ENCODE peak calls at places on chromosomes 2 and 18, in eight cellular contexts. One of them, this sample, is unnamed.
A peak's percentile ranks its signal among the peaks of the same experiment; 100 is the strongest.

GRCh38 chr2:112493858-112494648 is 12.1 kb downstream of the TTL start:
- DNase-seq in adrenal gland: peak; percentile 58
- DNase-seq in fibroblast of lung: peak; percentile 55
- DNase-seq in HCT116: no peak
- DNase-seq in neuronal stem cell: no peak
- DNase-seq in ovary: no peak
- DNase-seq in CD8-positive, alpha-beta T cell: no peak
- DNase-seq in GM23248: peak; percentile 92
- DNase-seq in this sample: no peak

GRCh38 chr2:88600038-88600465 is 27.2 kb downstream of the EIF2AK3 start:
- DNase-seq in adrenal gland: peak; percentile 73
- DNase-seq in fibroblast of lung: peak; percentile 97
- DNase-seq in HCT116: peak; percentile 97
- DNase-seq in neuronal stem cell: peak; percentile 35
- DNase-seq in ovary: no peak
- DNase-seq in CD8-positive, alpha-beta T cell: peak; percentile 29
- DNase-seq in GM23248: peak; percentile 94
- DNase-seq in this sample: peak; percentile 46

GRCh38 chr2:108220942-108221541 is 18.7 kb upstream of the SULT1C3 start:
- DNase-seq in adrenal gland: peak; percentile 79
- DNase-seq in fibroblast of lung: no peak
- DNase-seq in HCT116: no peak
- DNase-seq in neuronal stem cell: no peak
- DNase-seq in ovary: no peak
- DNase-seq in CD8-positive, alpha-beta T cell: no peak
- DNase-seq in GM23248: no peak
- DNase-seq in this sample: no peak

GRCh38 chr2:150544731-150545130 is 57.3 kb upstream of the RND3 start:
- DNase-seq in adrenal gland: no peak
- DNase-seq in fibroblast of lung: no peak
- DNase-seq in HCT116: no peak
- DNase-seq in neuronal stem cell: no peak
- DNase-seq in ovary: no peak
- DNase-seq in CD8-positive, alpha-beta T cell: no peak
- DNase-seq in GM23248: no peak
- DNase-seq in this sample: no peak

GRCh38 chr2:195613922-195614321 is 43.1 kb upstream of the SLC39A10 start:
- DNase-seq in adrenal gland: no peak
- DNase-seq in fibroblast of lung: peak; percentile 77
- DNase-seq in HCT116: no peak
- DNase-seq in neuronal stem cell: no peak
- DNase-seq in ovary: no peak
- DNase-seq in CD8-positive, alpha-beta T cell: no peak
- DNase-seq in GM23248: peak; percentile 94
- DNase-seq in this sample: no peak

GRCh38 chr2:36663851-36664715 is 32.4 kb upstream of the VIT start:
- DNase-seq in adrenal gland: peak; percentile 54
- DNase-seq in fibroblast of lung: peak; percentile 85
- DNase-seq in HCT116: peak; percentile 64
- DNase-seq in neuronal stem cell: peak; percentile 54
- DNase-seq in ovary: no peak
- DNase-seq in CD8-positive, alpha-beta T cell: no peak
- DNase-seq in GM23248: peak; percentile 86
- DNase-seq in this sample: peak; percentile 59

GRCh38 chr2:188132385-188132784 is 159.3 kb upstream of the GULP1 start:
- DNase-seq in adrenal gland: peak; percentile 51
- DNase-seq in fibroblast of lung: peak; percentile 31
- DNase-seq in HCT116: no peak
- DNase-seq in neuronal stem cell: no peak
- DNase-seq in ovary: no peak
- DNase-seq in CD8-positive, alpha-beta T cell: no peak
- DNase-seq in GM23248: no peak
- DNase-seq in this sample: no peak

GRCh38 chr2:143994936-143995335 is 525.0 kb downstream of the ZEB2 start:
- DNase-seq in adrenal gland: no peak
- DNase-seq in fibroblast of lung: no peak
- DNase-seq in HCT116: no peak
- DNase-seq in neuronal stem cell: no peak
- DNase-seq in ovary: no peak
- DNase-seq in CD8-positive, alpha-beta T cell: no peak
- DNase-seq in GM23248: peak; percentile 6
- DNase-seq in this sample: no peak

GRCh38 chr2:119122663-119123062 is 35.9 kb downstream of the C1QL2 start:
- DNase-seq in adrenal gland: no peak
- DNase-seq in fibroblast of lung: no peak
- DNase-seq in HCT116: no peak
- DNase-seq in neuronal stem cell: no peak
- DNase-seq in ovary: no peak
- DNase-seq in CD8-positive, alpha-beta T cell: no peak
- DNase-seq in GM23248: no peak
- DNase-seq in this sample: no peak

GRCh38 chr18:3323900-3324299 is 62.0 kb downstream of the MYL12B start:
- DNase-seq in adrenal gland: no peak
- DNase-seq in fibroblast of lung: peak; percentile 32
- DNase-seq in HCT116: no peak
- DNase-seq in neuronal stem cell: no peak
- DNase-seq in ovary: no peak
- DNase-seq in CD8-positive, alpha-beta T cell: no peak
- DNase-seq in GM23248: peak; percentile 20
- DNase-seq in this sample: no peak

GRCh38 chr2:215275819-215276218 is 36.0 kb upstream of the ATIC start:
- DNase-seq in adrenal gland: no peak
- DNase-seq in fibroblast of lung: no peak
- DNase-seq in HCT116: no peak
- DNase-seq in neuronal stem cell: no peak
- DNase-seq in ovary: no peak
- DNase-seq in CD8-positive, alpha-beta T cell: no peak
- DNase-seq in GM23248: no peak
- DNase-seq in this sample: no peak

GRCh38 chr2:16640867-16641266 is 24.8 kb downstream of the CYRIA start:
- DNase-seq in adrenal gland: peak; percentile 84
- DNase-seq in fibroblast of lung: peak; percentile 32
- DNase-seq in HCT116: no peak
- DNase-seq in neuronal stem cell: no peak
- DNase-seq in ovary: peak; percentile 69
- DNase-seq in CD8-positive, alpha-beta T cell: no peak
- DNase-seq in GM23248: peak; percentile 29
- DNase-seq in this sample: no peak

GRCh38 chr18:32920796-32921787 is 148.3 kb upstream of the KLHL14 start:
- DNase-seq in adrenal gland: no peak
- DNase-seq in fibroblast of lung: peak; percentile 95
- DNase-seq in HCT116: no peak
- DNase-seq in neuronal stem cell: no peak
- DNase-seq in ovary: no peak
- DNase-seq in CD8-positive, alpha-beta T cell: no peak
- DNase-seq in GM23248: peak; percentile 95
- DNase-seq in this sample: no peak

GRCh38 chr2:65273344-65273743 is 45.7 kb downstream of the ACTR2 start:
- DNase-seq in adrenal gland: no peak
- DNase-seq in fibroblast of lung: no peak
- DNase-seq in HCT116: no peak
- DNase-seq in neuronal stem cell: no peak
- DNase-seq in ovary: no peak
- DNase-seq in CD8-positive, alpha-beta T cell: no peak
- DNase-seq in GM23248: no peak
- DNase-seq in this sample: no peak

GRCh38 chr2:79669714-79670113 is 156.9 kb downstream of the CTNNA2 start:
- DNase-seq in adrenal gland: no peak
- DNase-seq in fibroblast of lung: no peak
- DNase-seq in HCT116: no peak
- DNase-seq in neuronal stem cell: no peak
- DNase-seq in ovary: no peak
- DNase-seq in CD8-positive, alpha-beta T cell: no peak
- DNase-seq in GM23248: no peak
- DNase-seq in this sample: no peak

GRCh38 chr18:77395941-77396340 is 146.3 kb downstream of the GALR1 start:
- DNase-seq in adrenal gland: no peak
- DNase-seq in fibroblast of lung: no peak
- DNase-seq in HCT116: no peak
- DNase-seq in neuronal stem cell: no peak
- DNase-seq in ovary: no peak
- DNase-seq in CD8-positive, alpha-beta T cell: no peak
- DNase-seq in GM23248: no peak
- DNase-seq in this sample: no peak

GRCh38 chr2:199955007-199955338 is 318 bp downstream of the TYW5 start:
- DNase-seq in adrenal gland: no peak
- DNase-seq in fibroblast of lung: no peak
- DNase-seq in HCT116: no peak
- DNase-seq in neuronal stem cell: no peak
- DNase-seq in ovary: no peak
- DNase-seq in CD8-positive, alpha-beta T cell: no peak
- DNase-seq in GM23248: peak; percentile 67
- DNase-seq in this sample: no peak

GRCh38 chr2:50720695-50721314 is 311.1 kb downstream of the NRXN1 start:
- DNase-seq in adrenal gland: no peak
- DNase-seq in fibroblast of lung: no peak
- DNase-seq in HCT116: no peak
- DNase-seq in neuronal stem cell: peak; percentile 41
- DNase-seq in ovary: no peak
- DNase-seq in CD8-positive, alpha-beta T cell: no peak
- DNase-seq in GM23248: no peak
- DNase-seq in this sample: peak; percentile 13
- H3K4me3 ChIP-seq in adrenal gland: no peak overlapping the region
- H3K4me3 ChIP-seq in fibroblast of lung: no peak overlapping the region
- H3K4me3 ChIP-seq in HCT116: no peak overlapping the region
- H3K4me3 ChIP-seq in neuronal stem cell: no peak overlapping the region
- H3K4me3 ChIP-seq in ovary: no peak overlapping the region
- H3K4me3 ChIP-seq in CD8-positive, alpha-beta T cell: no peak overlapping the region
- H3K4me3 ChIP-seq in GM23248: no peak overlapping the region
- H3K4me3 ChIP-seq in this sample: no peak overlapping the region

GRCh38 chr18:51048190-51048589 is 18.2 kb downstream of the SMAD4 start:
- DNase-seq in adrenal gland: no peak
- DNase-seq in fibroblast of lung: no peak
- DNase-seq in HCT116: no peak
- DNase-seq in neuronal stem cell: no peak
- DNase-seq in ovary: no peak
- DNase-seq in CD8-positive, alpha-beta T cell: no peak
- DNase-seq in GM23248: no peak
- DNase-seq in this sample: no peak
- H3K36me3 ChIP-seq in adrenal gland: peaks cover 20% of the 10 kb centered on the region
- H3K36me3 ChIP-seq in fibroblast of lung: no peaks in the 10 kb centered on the region
- H3K36me3 ChIP-seq in HCT116: peaks cover 23% of the 10 kb centered on the region
- H3K36me3 ChIP-seq in neuronal stem cell: peaks cover 84% of the 10 kb centered on the region
- H3K36me3 ChIP-seq in ovary: no peaks in the 10 kb centered on the region
- H3K36me3 ChIP-seq in CD8-positive, alpha-beta T cell: peaks cover 12% of the 10 kb centered on the region
- H3K36me3 ChIP-seq in GM23248: peaks cover 31% of the 10 kb centered on the region
- H3K36me3 ChIP-seq in this sample: peaks cover 1% of the 10 kb centered on the region

DNA sequence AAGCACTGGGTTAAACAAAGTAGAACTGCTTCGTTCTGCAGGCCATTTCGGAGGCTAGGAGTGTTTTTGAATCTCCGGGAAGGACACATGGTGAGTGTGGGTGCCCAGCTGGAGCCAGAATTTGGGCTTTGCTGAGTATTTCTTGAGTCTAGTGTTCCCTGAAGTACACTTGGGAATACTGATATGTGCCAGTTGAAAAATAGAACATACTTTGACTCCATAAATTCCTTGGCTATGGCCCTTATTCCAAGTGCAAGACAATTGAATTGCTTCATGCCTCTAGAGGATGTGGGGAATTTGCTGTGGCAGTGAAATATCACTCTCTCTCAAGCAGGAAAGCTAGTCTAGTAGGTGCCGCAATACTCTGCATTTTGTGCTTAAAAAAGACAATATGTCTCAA is 330.0 kb downstream of the PTPRM start:
- DNase-seq in adrenal gland: no peak
- DNase-seq in fibroblast of lung: no peak
- DNase-seq in HCT116: no peak
- DNase-seq in neuronal stem cell: no peak
- DNase-seq in ovary: no peak
- DNase-seq in CD8-positive, alpha-beta T cell: no peak
- DNase-seq in GM23248: no peak
- DNase-seq in this sample: no peak
- H3K4me3 ChIP-seq in adrenal gland: no peak overlapping the region
- H3K4me3 ChIP-seq in fibroblast of lung: no peak overlapping the region
- H3K4me3 ChIP-seq in HCT116: no peak overlapping the region
- H3K4me3 ChIP-seq in neuronal stem cell: no peak overlapping the region
- H3K4me3 ChIP-seq in ovary: no peak overlapping the region
- H3K4me3 ChIP-seq in CD8-positive, alpha-beta T cell: no peak overlapping the region
- H3K4me3 ChIP-seq in GM23248: no peak overlapping the region
- H3K4me3 ChIP-seq in this sample: no peak overlapping the region

GRCh38 chr2:61499060-61499459 is 28.2 kb upstream of the USP34 start:
- DNase-seq in adrenal gland: no peak
- DNase-seq in fibroblast of lung: no peak
- DNase-seq in HCT116: no peak
- DNase-seq in neuronal stem cell: no peak
- DNase-seq in ovary: no peak
- DNase-seq in CD8-positive, alpha-beta T cell: no peak
- DNase-seq in GM23248: no peak
- DNase-seq in this sample: no peak

GRCh38 chr2:61492476-61492875 is 21.6 kb upstream of the USP34 start:
- DNase-seq in adrenal gland: no peak
- DNase-seq in fibroblast of lung: no peak
- DNase-seq in HCT116: no peak
- DNase-seq in neuronal stem cell: no peak
- DNase-seq in ovary: no peak
- DNase-seq in CD8-positive, alpha-beta T cell: no peak
- DNase-seq in GM23248: no peak
- DNase-seq in this sample: no peak

DNA sequence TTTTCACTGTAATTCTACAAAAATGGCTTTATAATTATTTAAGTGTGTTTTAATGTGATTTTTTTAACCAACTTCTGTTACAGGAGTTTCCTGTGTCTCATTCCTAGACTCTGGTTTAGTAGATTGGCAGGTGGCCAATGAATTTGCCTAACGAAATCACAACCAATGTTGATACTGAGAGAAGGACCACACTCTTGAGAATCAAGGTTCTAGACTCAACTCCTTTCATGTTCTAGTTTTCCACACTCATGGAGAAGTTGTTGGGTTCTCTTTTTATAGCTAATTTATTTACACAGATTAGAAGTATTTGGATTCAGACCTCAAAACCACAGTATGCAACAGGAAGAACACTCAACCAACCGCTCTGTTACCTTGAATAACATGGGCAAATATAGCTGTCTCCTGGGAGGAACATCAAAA is 22.6 kb upstream of the USP34 start:
- DNase-seq in adrenal gland: peak; percentile 35
- DNase-seq in fibroblast of lung: peak; percentile 18
- DNase-seq in HCT116: no peak
- DNase-seq in neuronal stem cell: no peak
- DNase-seq in ovary: no peak
- DNase-seq in CD8-positive, alpha-beta T cell: no peak
- DNase-seq in GM23248: peak; percentile 52
- DNase-seq in this sample: no peak
- H3K36me3 ChIP-seq in adrenal gland: peaks cover 97% of the 10 kb centered on the region
- H3K36me3 ChIP-seq in fibroblast of lung: peaks cover 22% of the 10 kb centered on the region
- H3K36me3 ChIP-seq in HCT116: peaks cover 69% of the 10 kb centered on the region
- H3K36me3 ChIP-seq in neuronal stem cell: peaks cover 100% of the 10 kb centered on the region
- H3K36me3 ChIP-seq in ovary: no peaks in the 10 kb centered on the region
- H3K36me3 ChIP-seq in CD8-positive, alpha-beta T cell: peaks cover 60% of the 10 kb centered on the region
- H3K36me3 ChIP-seq in GM23248: peaks cover 77% of the 10 kb centered on the region
- H3K36me3 ChIP-seq in this sample: peaks cover 53% of the 10 kb centered on the region